ENCODE peak calls at places on chromosomes 5 and 9, in eight cellular contexts. L is NCI-H1417 treated with DMSO at 0.1 percent for 48 hours; E is ovary; U is heart left ventricle; Q is NCI-H2081; M is foreskin fibroblast; O is Kasumi-1; I is CD8-positive, alpha-beta memory T cell. V is an unnamed sample.

GRCh38 chr9:109475526-109475925 is 22.6 kb downstream of the PTPN3 start:
- DNase-seq in L (no peak), E (no peak), U (no peak), Q (peak), M (no peak), O (no peak), I (no peak), V (no peak)

GRCh38 chr5:126816649-126817048 is 39.7 kb downstream of the LMNB1 start:
- DNase-seq in L (no peak), E (no peak), U (no peak), Q (no peak), M (no peak), O (no peak), I (no peak), V (no peak)

GRCh38 chr5:10564838-10565784 is 1.2 kb downstream of the ANKRD33B start:
- DNase-seq in L (no peak), E (no peak), U (peak), Q (no peak), M (no peak), O (no peak), I (peak), V (no peak)

GRCh38 chr5:10471672-10472071 is 30.0 kb downstream of the ROPN1L start:
- DNase-seq in L (no peak), E (no peak), U (no peak), Q (no peak), M (peak), O (no peak), I (no peak), V (no peak)

GRCh38 chr5:82861705-82862104 is 215.5 kb downstream of the TMEM167A start:
- DNase-seq in L (no peak), E (no peak), U (no peak), Q (no peak), M (peak), O (no peak), I (no peak), V (no peak)

GRCh38 chr9:38713426-38713825 is 6.5 kb downstream of the FAM240B start:
- DNase-seq in L (no peak), E (no peak), U (no peak), Q (no peak), M (peak), O (no peak), I (no peak), V (peak)

GRCh38 chr5:10555134-10555733 is 8.6 kb upstream of the ANKRD33B start:
- DNase-seq in L (no peak), E (no peak), U (no peak), Q (peak), M (peak), O (no peak), I (no peak), V (peak)

GRCh38 chr5:14197056-14197455 is 53.9 kb downstream of the TRIO start:
- DNase-seq in L (peak), E (no peak), U (no peak), Q (peak), M (no peak), O (no peak), I (no peak), V (no peak)

GRCh38 chr5:25405850-25406249 is 761.1 kb upstream of the CDH10 start:
- DNase-seq in L (no peak), E (no peak), U (no peak), Q (no peak), M (no peak), O (no peak), I (no peak), V (no peak)

GRCh38 chr9:106403081-106403480 is 459.9 kb upstream of the ZNF462 start:
- DNase-seq in L (no peak), E (no peak), U (no peak), Q (no peak), M (peak), O (no peak), I (no peak), V (no peak)

GRCh38 chr9:78053627-78054026 is 22.0 kb upstream of the GNAQ start:
- DNase-seq in L (no peak), E (no peak), U (no peak), Q (no peak), M (no peak), O (no peak), I (no peak), V (no peak)

GRCh38 chr5:140664018-140664352 is 719 bp upstream of the WDR55 start:
- DNase-seq in L (no peak), E (no peak), U (no peak), Q (no peak), M (no peak), O (no peak), I (no peak), V (no peak)

GRCh38 chr5:144390133-144390532 is 219.5 kb downstream of the KCTD16 start:
- DNase-seq in L (no peak), E (no peak), U (no peak), Q (peak), M (no peak), O (peak), I (no peak), V (no peak)

GRCh38 chr5:3656803-3657202 is 61.2 kb downstream of the IRX1 start:
- DNase-seq in L (no peak), E (no peak), U (no peak), Q (no peak), M (no peak), O (no peak), I (no peak), V (no peak)

GRCh38 chr9:129860653-129861446 is 25.6 kb downstream of the USP20 start:
- DNase-seq in L (no peak), E (no peak), U (no peak), Q (no peak), M (no peak), O (no peak), I (no peak), V (no peak)